ENCODE peak calls at places on chromosomes 1 and 21, in seven cellular contexts. B is activated B cell treated with CpG ODN at 0.5 μM for 24 hours, O is WTC11, I is colonic mucosa, T is cardiac muscle cell, F is esophagus squamous epithelium, A is HL-60. X is an unnamed sample.

GRCh38 chr21:28229811-28230210 is 762.9 kb downstream of the LTN1 start:
- DNase-seq in I (no peak), B (no peak), F (no peak), A (no peak), T (no peak), O (no peak), X (no peak)

GRCh38 chr1:9065213-9065751 is 4.2 kb downstream of the SLC2A5 start:
- DNase-seq in O (no peak), B (no peak), A (no peak), F (no peak), I (no peak), T (peak), X (no peak)

GRCh38 chr1:12486401-12487005 is 131.5 kb downstream of the DHRS3 start:
- DNase-seq in O (no peak), F (no peak), A (no peak), I (no peak), B (no peak), T (peak), X (no peak)

GRCh38 chr1:156657161-156657970 is 15.4 kb downstream of the BCAN start:
- DNase-seq in T (peak), F (no peak), I (peak), A (peak), O (peak), B (peak), X (peak)

GRCh38 chr1:22452401-22452963 is 831 bp downstream of the ZBTB40 start:
- DNase-seq in I (no peak), F (no peak), B (no peak), T (peak), A (peak), O (no peak), X (no peak)

GRCh38 chr21:15444118-15444960 is 285.4 kb upstream of the USP25 start:
- DNase-seq in B (no peak), T (no peak), A (no peak), F (no peak), O (peak), I (no peak), X (no peak)

GRCh38 chr1:38608202-38608864 is 251.2 kb downstream of the RRAGC start:
- DNase-seq in B (no peak), F (no peak), I (no peak), A (peak), O (peak), T (peak), X (peak)

GRCh38 chr1:156465747-156466365 is 34.7 kb downstream of the MEF2D start:
- DNase-seq in O (peak), A (no peak), I (no peak), T (no peak), B (no peak), F (no peak), X (no peak)

GRCh38 chr1:8818325-8818775 is 910 bp upstream of the RERE start:
- DNase-seq in O (no peak), A (peak), B (no peak), F (no peak), I (peak), T (no peak), X (no peak)

GRCh38 chr1:205783904-205784303 is 8.6 kb upstream of the RAB29 start:
- DNase-seq in F (no peak), B (no peak), T (no peak), A (no peak), O (no peak), I (no peak), X (no peak)

GRCh38 chr1:92940541-92940940 is 20.7 kb downstream of the DIPK1A start:
- DNase-seq in I (no peak), A (no peak), O (no peak), F (no peak), B (no peak), T (no peak), X (no peak)

GRCh38 chr1:197342044-197342565 is 74.1 kb downstream of the CRB1 start:
- DNase-seq in O (no peak), T (peak), A (no peak), B (no peak), I (no peak), F (no peak), X (no peak)

GRCh38 chr1:154759196-154759595 is 110.9 kb downstream of the KCNN3 start:
- DNase-seq in F (no peak), B (no peak), T (no peak), A (no peak), O (no peak), I (no peak), X (no peak)

GRCh38 chr1:61424382-61424781 is 300.6 kb downstream of the TM2D1 start:
- DNase-seq in O (no peak), B (no peak), I (no peak), T (no peak), A (no peak), F (no peak), X (no peak)

GRCh38 chr1:223153177-223154119 is 10.4 kb upstream of the TLR5 start:
- DNase-seq in A (no peak), B (no peak), F (no peak), O (no peak), T (peak), I (no peak), X (no peak)

GRCh38 chr1:8705104-8705503 is 112.3 kb downstream of the RERE start:
- DNase-seq in B (no peak), I (no peak), O (no peak), F (no peak), A (no peak), T (no peak), X (no peak)

GRCh38 chr1:201531551-201532425 is 7.1 kb upstream of the NAV1 start:
- DNase-seq in T (no peak), F (no peak), B (no peak), A (no peak), I (no peak), O (no peak), X (no peak)

GRCh38 chr1:200342511-200343400 is 67.1 kb downstream of the ZNF281 start:
- DNase-seq in I (no peak), F (no peak), A (no peak), O (no peak), T (no peak), B (no peak), X (no peak)

GRCh38 chr1:236530959-236531358 is 7.2 kb downstream of the LGALS8 start:
- DNase-seq in A (no peak), B (no peak), O (no peak), I (no peak), T (no peak), F (no peak), X (no peak)

GRCh38 chr1:171935664-171936063 is 94.4 kb downstream of the DNM3 start:
- DNase-seq in I (no peak), F (no peak), O (no peak), A (no peak), B (no peak), T (no peak), X (no peak)

GRCh38 chr1:35187816-35188342 is 5.1 kb downstream of the SFPQ start:
- DNase-seq in F (no peak), I (no peak), A (no peak), B (no peak), T (no peak), O (no peak), X (no peak)

GRCh38 chr1:206963740-206964139 is 6.5 kb downstream of the FCAMR start:
- DNase-seq in T (no peak), I (no peak), F (no peak), B (no peak), A (no peak), O (no peak), X (no peak)

GRCh38 chr21:45990741-45991605 is 9.4 kb downstream of the COL6A1 start:
- DNase-seq in F (no peak), I (peak), T (no peak), B (peak), O (peak), A (no peak), X (no peak)

GRCh38 chr1:37989381-37989930 is 366 bp downstream of the SF3A3 start:
- DNase-seq in O (no peak), A (peak), F (no peak), B (no peak), T (peak), I (peak), X (no peak)

GRCh38 chr1:67524143-67525052 is 94.2 kb upstream of the SERBP1 start:
- DNase-seq in O (no peak), I (no peak), T (no peak), F (no peak), B (no peak), A (no peak), X (no peak)
- TF ChIP-seq CTCF in O (no peak), I (no peak), T (peak), F (peak), B (no peak), A (no peak), X (peak)

GRCh38 chr1:244209955-244210354 is 158.9 kb downstream of the ZBTB18 start:
- DNase-seq in A (peak), F (no peak), T (no peak), B (no peak), O (no peak), I (no peak), X (no peak)

GRCh38 chr1:244212219-244212618 is 161.1 kb downstream of the ZBTB18 start:
- DNase-seq in F (no peak), O (no peak), A (no peak), B (no peak), T (no peak), I (no peak), X (no peak)

GRCh38 chr1:244212792-244213475 is 161.9 kb downstream of the ZBTB18 start:
- DNase-seq in A (no peak), I (no peak), O (no peak), F (no peak), T (no peak), B (no peak), X (no peak)

GRCh38 chr1:244211559-244211944 is 160.5 kb downstream of the ZBTB18 start:
- DNase-seq in A (no peak), F (no peak), B (no peak), T (no peak), O (no peak), I (peak), X (no peak)

DNA sequence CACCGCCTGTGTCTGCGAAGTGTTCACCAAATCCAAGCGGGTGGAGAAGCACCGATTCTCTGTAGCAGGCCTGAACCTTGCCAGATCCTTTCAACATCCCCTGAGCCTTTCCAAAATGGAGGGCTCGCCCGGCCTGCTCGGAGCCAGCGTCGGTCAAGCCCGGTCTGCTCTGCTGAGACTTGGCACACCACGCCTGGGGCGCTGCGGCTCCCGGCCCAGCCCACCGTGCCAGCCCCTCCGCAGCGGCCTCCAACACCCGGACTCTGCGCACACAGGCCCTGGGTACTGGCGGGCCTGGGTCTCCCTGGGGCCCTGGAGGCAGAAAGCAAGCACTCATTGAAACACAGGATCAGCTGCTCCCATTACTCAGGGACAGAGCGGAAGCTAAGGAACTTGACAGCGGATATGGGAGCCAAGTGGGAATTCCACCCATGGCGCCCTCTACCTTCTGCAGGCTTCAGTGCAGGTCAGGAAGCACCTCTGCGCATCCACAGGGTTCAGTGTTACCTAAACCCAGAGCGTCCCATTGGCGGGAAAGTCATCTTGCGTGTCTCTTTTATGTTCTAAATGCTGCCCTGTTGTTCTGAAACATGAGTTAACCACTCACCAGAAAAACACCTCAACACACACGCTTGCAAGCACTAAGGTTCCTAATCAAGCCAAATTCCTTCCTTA is 159.9 kb downstream of the ZBTB18 start:
- DNase-seq in F (no peak), A (no peak), T (peak), B (no peak), I (peak), O (peak), X (no peak)
- TF ChIP-seq CTCF in F (peak), A (no peak), T (peak), B (no peak), I (peak), O (peak), X (peak)

GRCh38 chr1:4268262-4268889 is 368.3 kb upstream of the C1orf174 start:
- DNase-seq in T (no peak), A (no peak), O (no peak), I (no peak), F (no peak), B (no peak), X (no peak)

GRCh38 chr1:4272568-4272967 is 372.5 kb upstream of the C1orf174 start:
- DNase-seq in T (no peak), F (no peak), B (no peak), A (no peak), I (no peak), O (no peak), X (no peak)

GRCh38 chr1:4271338-4271998 is 371.4 kb upstream of the C1orf174 start:
- DNase-seq in F (no peak), O (no peak), B (no peak), I (no peak), A (no peak), T (no peak), X (no peak)

GRCh38 chr1:4268890-4269286 is 368.8 kb upstream of the C1orf174 start:
- DNase-seq in I (no peak), F (no peak), T (no peak), A (no peak), O (no peak), B (no peak), X (no peak)

GRCh38 chr1:4270651-4271337 is 370.7 kb upstream of the C1orf174 start:
- DNase-seq in T (no peak), B (no peak), O (no peak), A (no peak), F (no peak), I (no peak), X (no peak)
- TF ChIP-seq CTCF in T (no peak), B (no peak), O (no peak), A (no peak), F (no peak), I (no peak), X (no peak)

GRCh38 chr21:27219068-27219467 is 252.2 kb upstream of the ADAMTS5 start:
- DNase-seq in I (no peak), A (no peak), B (no peak), T (no peak), F (no peak), O (no peak), X (no peak)

GRCh38 chr21:27212444-27212843 is 245.6 kb upstream of the ADAMTS5 start:
- DNase-seq in O (no peak), F (no peak), T (no peak), I (no peak), B (no peak), A (no peak), X (no peak)

GRCh38 chr21:27213328-27213727 is 246.4 kb upstream of the ADAMTS5 start:
- DNase-seq in I (no peak), A (no peak), F (no peak), O (no peak), T (peak), B (no peak), X (no peak)
- TF ChIP-seq CTCF in I (no peak), A (no peak), F (no peak), O (no peak), T (peak), B (no peak), X (peak)

GRCh38 chr1:25694167-25694566 is 77.6 kb downstream of the MAN1C1 start:
- DNase-seq in F (no peak), A (no peak), T (peak), O (no peak), B (no peak), I (peak), X (no peak)

GRCh38 chr1:25695991-25696330 is 79.4 kb downstream of the MAN1C1 start:
- DNase-seq in I (no peak), B (no peak), T (no peak), F (no peak), O (no peak), A (no peak), X (no peak)

GRCh38 chr1:25694591-25695007 is 78.0 kb downstream of the MAN1C1 start:
- DNase-seq in B (no peak), T (no peak), F (no peak), O (no peak), I (no peak), A (no peak), X (no peak)

GRCh38 chr1:25697426-25698220 is 81.0 kb downstream of the MAN1C1 start:
- DNase-seq in O (no peak), F (no peak), A (no peak), B (no peak), I (no peak), T (no peak), X (no peak)

GRCh38 chr1:25695066-25695990 is 78.7 kb downstream of the MAN1C1 start:
- DNase-seq in T (peak), B (no peak), A (no peak), I (peak), F (no peak), O (peak), X (no peak)
- TF ChIP-seq CTCF in T (peak), B (no peak), A (no peak), I (no peak), F (no peak), O (no peak), X (no peak)

GRCh38 chr1:31296486-31297272 is at the start of the genes SNRNP40 and ZCCHC17:
- DNase-seq in O (peak), B (peak), F (peak), T (peak), A (peak), I (peak), X (peak)
- TF ChIP-seq CTCF in O (no peak), B (no peak), F (no peak), T (peak), A (no peak), I (no peak), X (no peak)

GRCh38 chr1:1777950-1778826 is at the start of gene NADK:
- DNase-seq in B (peak), T (peak), O (peak), I (peak), F (no peak), A (peak), X (peak)
- TF ChIP-seq CTCF in B (no peak), T (no peak), O (no peak), I (no peak), F (no peak), A (no peak), X (no peak)

GRCh38 chr1:2561898-2562895 is 6.0 kb downstream of the TNFRSF14 start:
- DNase-seq in F (no peak), T (no peak), I (no peak), O (peak), A (no peak), B (no peak), X (peak)
- TF ChIP-seq CTCF in F (peak), T (peak), I (peak), O (peak), A (no peak), B (no peak), X (peak)

DNA sequence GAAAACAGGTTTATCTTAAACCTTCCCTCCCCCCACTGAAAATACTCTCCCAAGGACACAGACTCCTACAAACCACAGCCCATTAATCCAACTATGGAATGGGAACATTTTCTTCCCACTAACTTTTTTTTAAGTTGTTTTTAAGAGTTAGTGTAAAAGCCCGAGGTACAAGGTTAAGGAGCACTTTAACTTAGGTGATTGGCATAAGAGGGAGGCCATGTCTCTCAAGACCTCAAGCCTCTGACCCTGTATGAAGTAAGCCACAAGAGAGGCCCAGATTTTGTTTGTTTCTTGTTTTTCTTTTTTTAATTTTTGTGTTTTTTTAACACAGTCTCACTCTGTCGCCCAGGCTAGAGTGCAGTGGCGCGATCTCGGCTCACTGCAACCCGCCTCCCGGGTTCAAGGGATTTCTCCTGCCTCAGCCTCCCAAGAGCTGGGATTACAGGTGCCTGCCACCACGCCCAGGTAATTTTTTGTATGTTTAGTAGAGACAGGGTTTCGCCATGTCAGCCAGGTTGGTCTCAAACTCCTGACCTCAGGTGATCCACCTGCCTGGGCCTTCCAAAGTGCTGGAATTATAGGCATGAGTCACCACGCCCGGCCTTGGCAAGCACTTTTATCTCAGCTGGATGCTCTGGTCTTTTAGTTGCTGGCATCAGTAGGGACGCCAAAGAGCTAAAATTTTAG is 14.4 kb downstream of the ARMH1 start:
- DNase-seq in B (no peak), I (peak), F (no peak), O (no peak), A (no peak), T (no peak), X (no peak)
- TF ChIP-seq CTCF in B (no peak), I (no peak), F (no peak), O (no peak), A (no peak), T (no peak), X (no peak)

X was measured in progenitor cell of endocrine pancreas.